ENCODE peak calls at places on chromosomes 7 and 10, in six cellular contexts. One of them, this sample, is unnamed.

GRCh38 chr7:116553168-116553567 is 28.3 kb downstream of the CAV1 start:
- DNase-seq in progenitor cell of endocrine pancreas: no peak
- DNase-seq in GM04503: no peak
- DNase-seq in T-helper 1 cell: no peak
- DNase-seq in gastrocnemius medialis: no peak
- DNase-seq in C1 segment of cervical spinal cord: no peak
- DNase-seq in this sample: no peak

GRCh38 chr10:125985557-125986246 is 89.3 kb downstream of the FANK1 start:
- DNase-seq in progenitor cell of endocrine pancreas: no peak
- DNase-seq in GM04503: peak
- DNase-seq in T-helper 1 cell: no peak
- DNase-seq in gastrocnemius medialis: no peak
- DNase-seq in C1 segment of cervical spinal cord: no peak
- DNase-seq in this sample: no peak

GRCh38 chr10:48658243-48658888 is 26.3 kb upstream of the WDFY4 start:
- DNase-seq in progenitor cell of endocrine pancreas: peak
- DNase-seq in GM04503: no peak
- DNase-seq in T-helper 1 cell: peak
- DNase-seq in gastrocnemius medialis: peak
- DNase-seq in C1 segment of cervical spinal cord: no peak
- DNase-seq in this sample: peak

GRCh38 chr7:14748461-14748860 is 154.1 kb downstream of the DGKB start:
- DNase-seq in progenitor cell of endocrine pancreas: no peak
- DNase-seq in GM04503: peak
- DNase-seq in T-helper 1 cell: no peak
- DNase-seq in gastrocnemius medialis: no peak
- DNase-seq in C1 segment of cervical spinal cord: no peak
- DNase-seq in this sample: no peak

GRCh38 chr7:108292541-108292940 is 162.4 kb upstream of the LAMB4 start:
- DNase-seq in progenitor cell of endocrine pancreas: no peak
- DNase-seq in GM04503: no peak
- DNase-seq in T-helper 1 cell: no peak
- DNase-seq in gastrocnemius medialis: no peak
- DNase-seq in C1 segment of cervical spinal cord: no peak
- DNase-seq in this sample: no peak

GRCh38 chr10:117217196-117217761 is 20.0 kb downstream of the KCNK18 start:
- DNase-seq in progenitor cell of endocrine pancreas: no peak
- DNase-seq in GM04503: no peak
- DNase-seq in T-helper 1 cell: peak
- DNase-seq in gastrocnemius medialis: no peak
- DNase-seq in C1 segment of cervical spinal cord: no peak
- DNase-seq in this sample: no peak

GRCh38 chr10:108515821-108516220 is 1351.3 kb upstream of the SORCS1 start:
- DNase-seq in progenitor cell of endocrine pancreas: no peak
- DNase-seq in GM04503: no peak
- DNase-seq in T-helper 1 cell: no peak
- DNase-seq in gastrocnemius medialis: no peak
- DNase-seq in C1 segment of cervical spinal cord: no peak
- DNase-seq in this sample: no peak

GRCh38 chr7:132377043-132377442 is 199.2 kb downstream of the PLXNA4 start:
- DNase-seq in progenitor cell of endocrine pancreas: no peak
- DNase-seq in GM04503: no peak
- DNase-seq in T-helper 1 cell: no peak
- DNase-seq in gastrocnemius medialis: no peak
- DNase-seq in C1 segment of cervical spinal cord: no peak
- DNase-seq in this sample: no peak

GRCh38 chr10:93218386-93218785 is 144.7 kb downstream of the CYP26A1 start:
- DNase-seq in progenitor cell of endocrine pancreas: no peak
- DNase-seq in GM04503: no peak
- DNase-seq in T-helper 1 cell: no peak
- DNase-seq in gastrocnemius medialis: no peak
- DNase-seq in C1 segment of cervical spinal cord: no peak
- DNase-seq in this sample: no peak

GRCh38 chr7:136666110-136666509 is 202.3 kb upstream of the CHRM2 start:
- DNase-seq in progenitor cell of endocrine pancreas: no peak
- DNase-seq in GM04503: no peak
- DNase-seq in T-helper 1 cell: no peak
- DNase-seq in gastrocnemius medialis: no peak
- DNase-seq in C1 segment of cervical spinal cord: no peak
- DNase-seq in this sample: no peak

GRCh38 chr10:119055472-119055871 is 25.1 kb downstream of the EIF3A start:
- DNase-seq in progenitor cell of endocrine pancreas: no peak
- DNase-seq in GM04503: no peak
- DNase-seq in T-helper 1 cell: no peak
- DNase-seq in gastrocnemius medialis: no peak
- DNase-seq in C1 segment of cervical spinal cord: no peak
- DNase-seq in this sample: no peak

GRCh38 chr10:11242443-11243386 is 225.0 kb downstream of the CELF2 start:
- DNase-seq in progenitor cell of endocrine pancreas: no peak
- DNase-seq in GM04503: no peak
- DNase-seq in T-helper 1 cell: no peak
- DNase-seq in gastrocnemius medialis: no peak
- DNase-seq in C1 segment of cervical spinal cord: no peak
- DNase-seq in this sample: no peak

GRCh38 chr7:18087031-18087686 is 59.5 kb upstream of the PRPS1L1 start:
- DNase-seq in progenitor cell of endocrine pancreas: peak
- DNase-seq in GM04503: no peak
- DNase-seq in T-helper 1 cell: no peak
- DNase-seq in gastrocnemius medialis: no peak
- DNase-seq in C1 segment of cervical spinal cord: peak
- DNase-seq in this sample: no peak

GRCh38 chr10:46547881-46548780 is 8.3 kb downstream of the GPRIN2 start:
- DNase-seq in progenitor cell of endocrine pancreas: peak
- DNase-seq in GM04503: no peak
- DNase-seq in T-helper 1 cell: no peak
- DNase-seq in gastrocnemius medialis: peak
- DNase-seq in C1 segment of cervical spinal cord: no peak
- DNase-seq in this sample: no peak

GRCh38 chr10:59333731-59334130 is 28.6 kb downstream of the FAM13C start:
- DNase-seq in progenitor cell of endocrine pancreas: no peak
- DNase-seq in GM04503: no peak
- DNase-seq in T-helper 1 cell: no peak
- DNase-seq in gastrocnemius medialis: no peak
- DNase-seq in C1 segment of cervical spinal cord: no peak
- DNase-seq in this sample: no peak

GRCh38 chr10:30538086-30538485 is 91.5 kb downstream of the LYZL2 start:
- DNase-seq in progenitor cell of endocrine pancreas: no peak
- DNase-seq in GM04503: no peak
- DNase-seq in T-helper 1 cell: no peak
- DNase-seq in gastrocnemius medialis: no peak
- DNase-seq in C1 segment of cervical spinal cord: no peak
- DNase-seq in this sample: no peak

GRCh38 chr7:75652788-75653187 is 86.0 kb downstream of the HIP1 start:
- DNase-seq in progenitor cell of endocrine pancreas: no peak
- DNase-seq in GM04503: no peak
- DNase-seq in T-helper 1 cell: no peak
- DNase-seq in gastrocnemius medialis: no peak
- DNase-seq in C1 segment of cervical spinal cord: no peak
- DNase-seq in this sample: no peak

GRCh38 chr7:137882261-137882668 is 35.5 kb upstream of the DGKI start:
- DNase-seq in progenitor cell of endocrine pancreas: no peak
- DNase-seq in GM04503: peak
- DNase-seq in T-helper 1 cell: no peak
- DNase-seq in gastrocnemius medialis: peak
- DNase-seq in C1 segment of cervical spinal cord: no peak
- DNase-seq in this sample: no peak

GRCh38 chr10:69953851-69954250 is 98.8 kb upstream of the MACROH2A2 start:
- DNase-seq in progenitor cell of endocrine pancreas: no peak
- DNase-seq in GM04503: no peak
- DNase-seq in T-helper 1 cell: no peak
- DNase-seq in gastrocnemius medialis: no peak
- DNase-seq in C1 segment of cervical spinal cord: no peak
- DNase-seq in this sample: no peak

GRCh38 chr10:59536576-59537014 is 173.1 kb downstream of the SLC16A9 start:
- DNase-seq in progenitor cell of endocrine pancreas: no peak
- DNase-seq in GM04503: no peak
- DNase-seq in T-helper 1 cell: no peak
- DNase-seq in gastrocnemius medialis: no peak
- DNase-seq in C1 segment of cervical spinal cord: no peak
- DNase-seq in this sample: no peak

GRCh38 chr7:92119213-92119759 is 15.0 kb downstream of the CYP51A1 start:
- DNase-seq in progenitor cell of endocrine pancreas: no peak
- DNase-seq in GM04503: no peak
- DNase-seq in T-helper 1 cell: no peak
- DNase-seq in gastrocnemius medialis: no peak
- DNase-seq in C1 segment of cervical spinal cord: no peak
- DNase-seq in this sample: no peak

GRCh38 chr7:114910787-114911186 is 11.1 kb upstream of the MDFIC start:
- DNase-seq in progenitor cell of endocrine pancreas: no peak
- DNase-seq in GM04503: no peak
- DNase-seq in T-helper 1 cell: no peak
- DNase-seq in gastrocnemius medialis: no peak
- DNase-seq in C1 segment of cervical spinal cord: no peak
- DNase-seq in this sample: no peak

GRCh38 chr7:23012797-23013714 is 874 bp downstream of the HYCC1 start:
- DNase-seq in progenitor cell of endocrine pancreas: peak
- DNase-seq in GM04503: no peak
- DNase-seq in T-helper 1 cell: peak
- DNase-seq in gastrocnemius medialis: no peak
- DNase-seq in C1 segment of cervical spinal cord: no peak
- DNase-seq in this sample: no peak

GRCh38 chr7:66668112-66668511 is 39.4 kb downstream of the KCTD7 start:
- DNase-seq in progenitor cell of endocrine pancreas: no peak
- DNase-seq in GM04503: no peak
- DNase-seq in T-helper 1 cell: no peak
- DNase-seq in gastrocnemius medialis: no peak
- DNase-seq in C1 segment of cervical spinal cord: no peak
- DNase-seq in this sample: no peak

GRCh38 chr7:128044064-128044463 is 12.8 kb upstream of the LRRC4 start:
- DNase-seq in progenitor cell of endocrine pancreas: no peak
- DNase-seq in GM04503: no peak
- DNase-seq in T-helper 1 cell: no peak
- DNase-seq in gastrocnemius medialis: no peak
- DNase-seq in C1 segment of cervical spinal cord: no peak
- DNase-seq in this sample: no peak

GRCh38 chr7:27161721-27162547 is 3.4 kb downstream of the HOXA9 start:
- DNase-seq in progenitor cell of endocrine pancreas: no peak
- DNase-seq in GM04503: peak
- DNase-seq in T-helper 1 cell: no peak
- DNase-seq in gastrocnemius medialis: peak
- DNase-seq in C1 segment of cervical spinal cord: no peak
- DNase-seq in this sample: no peak

GRCh38 chr7:75546272-75547015 is 54.3 kb downstream of the SPDYE5 start:
- DNase-seq in progenitor cell of endocrine pancreas: no peak
- DNase-seq in GM04503: no peak
- DNase-seq in T-helper 1 cell: no peak
- DNase-seq in gastrocnemius medialis: no peak
- DNase-seq in C1 segment of cervical spinal cord: no peak
- DNase-seq in this sample: no peak

GRCh38 chr7:96285579-96285978 is 36.3 kb downstream of the SLC25A13 start:
- DNase-seq in progenitor cell of endocrine pancreas: no peak
- DNase-seq in GM04503: no peak
- DNase-seq in T-helper 1 cell: peak
- DNase-seq in gastrocnemius medialis: no peak
- DNase-seq in C1 segment of cervical spinal cord: no peak
- DNase-seq in this sample: no peak

GRCh38 chr10:131946880-131947279 is 34.8 kb downstream of the BNIP3 start:
- DNase-seq in progenitor cell of endocrine pancreas: no peak
- DNase-seq in GM04503: no peak
- DNase-seq in T-helper 1 cell: no peak
- DNase-seq in gastrocnemius medialis: no peak
- DNase-seq in C1 segment of cervical spinal cord: no peak
- DNase-seq in this sample: no peak

GRCh38 chr7:106083717-106084116 is 28.4 kb downstream of the SYPL1 start:
- DNase-seq in progenitor cell of endocrine pancreas: no peak
- DNase-seq in GM04503: no peak
- DNase-seq in T-helper 1 cell: no peak
- DNase-seq in gastrocnemius medialis: no peak
- DNase-seq in C1 segment of cervical spinal cord: no peak
- DNase-seq in this sample: no peak

GRCh38 chr7:11969627-11970026 is 137.6 kb upstream of the THSD7A start:
- DNase-seq in progenitor cell of endocrine pancreas: no peak
- DNase-seq in GM04503: no peak
- DNase-seq in T-helper 1 cell: no peak
- DNase-seq in gastrocnemius medialis: no peak
- DNase-seq in C1 segment of cervical spinal cord: no peak
- DNase-seq in this sample: no peak

GRCh38 chr7:100759357-100760171 is 26.2 kb downstream of the ZAN start:
- DNase-seq in progenitor cell of endocrine pancreas: no peak
- DNase-seq in GM04503: no peak
- DNase-seq in T-helper 1 cell: no peak
- DNase-seq in gastrocnemius medialis: no peak
- DNase-seq in C1 segment of cervical spinal cord: no peak
- DNase-seq in this sample: no peak

GRCh38 chr10:86671985-86672710 is 3.8 kb downstream of the LDB3 start:
- DNase-seq in progenitor cell of endocrine pancreas: no peak
- DNase-seq in GM04503: no peak
- DNase-seq in T-helper 1 cell: no peak
- DNase-seq in gastrocnemius medialis: peak
- DNase-seq in C1 segment of cervical spinal cord: no peak
- DNase-seq in this sample: no peak

GRCh38 chr10:71795248-71795647 is 21.9 kb upstream of the VSIR start:
- DNase-seq in progenitor cell of endocrine pancreas: peak
- DNase-seq in GM04503: no peak
- DNase-seq in T-helper 1 cell: no peak
- DNase-seq in gastrocnemius medialis: no peak
- DNase-seq in C1 segment of cervical spinal cord: no peak
- DNase-seq in this sample: no peak

GRCh38 chr10:97578171-97578844 is 5.7 kb downstream of the ANKRD2 start:
- DNase-seq in progenitor cell of endocrine pancreas: no peak
- DNase-seq in GM04503: no peak
- DNase-seq in T-helper 1 cell: no peak
- DNase-seq in gastrocnemius medialis: no peak
- DNase-seq in C1 segment of cervical spinal cord: no peak
- DNase-seq in this sample: no peak

GRCh38 chr10:94630017-94630688 is 53.4 kb upstream of the CYP2C18 start:
- DNase-seq in progenitor cell of endocrine pancreas: no peak
- DNase-seq in GM04503: no peak
- DNase-seq in T-helper 1 cell: no peak
- DNase-seq in gastrocnemius medialis: no peak
- DNase-seq in C1 segment of cervical spinal cord: no peak
- DNase-seq in this sample: no peak

GRCh38 chr10:116113721-116114501 is 159.1 kb downstream of the GFRA1 start:
- DNase-seq in progenitor cell of endocrine pancreas: no peak
- DNase-seq in GM04503: peak
- DNase-seq in T-helper 1 cell: no peak
- DNase-seq in gastrocnemius medialis: no peak
- DNase-seq in C1 segment of cervical spinal cord: no peak
- DNase-seq in this sample: no peak

GRCh38 chr7:91949221-91950009 is 8.8 kb downstream of the AKAP9 start:
- DNase-seq in progenitor cell of endocrine pancreas: no peak
- DNase-seq in GM04503: no peak
- DNase-seq in T-helper 1 cell: no peak
- DNase-seq in gastrocnemius medialis: no peak
- DNase-seq in C1 segment of cervical spinal cord: no peak
- DNase-seq in this sample: no peak

GRCh38 chr7:128361463-128362441 is at the start of gene PRRT4:
- DNase-seq in progenitor cell of endocrine pancreas: peak
- DNase-seq in GM04503: no peak
- DNase-seq in T-helper 1 cell: peak
- DNase-seq in gastrocnemius medialis: no peak
- DNase-seq in C1 segment of cervical spinal cord: no peak
- DNase-seq in this sample: no peak

This sample was measured in lung.